ENCODE peak calls at places on chromosome 5, in four cellular contexts. One of them, this sample, is unnamed.

GRCh38 chr5:68037541-68037940 is 178.0 kb upstream of the PIK3R1 start:
- DNase-seq in HT-29: no peak
- DNase-seq in astrocyte: no peak
- DNase-seq in effector CD4-positive, alpha-beta T cell: no peak
- DNase-seq in this sample: no peak

GRCh38 chr5:56335212-56335611 is 102.1 kb upstream of the ANKRD55 start:
- DNase-seq in HT-29: no peak
- DNase-seq in astrocyte: no peak
- DNase-seq in effector CD4-positive, alpha-beta T cell: no peak
- DNase-seq in this sample: no peak

GRCh38 chr5:36796171-36796570 is 80.4 kb upstream of the NIPBL start:
- DNase-seq in HT-29: no peak
- DNase-seq in astrocyte: no peak
- DNase-seq in effector CD4-positive, alpha-beta T cell: no peak
- DNase-seq in this sample: no peak

GRCh38 chr5:81268797-81269196 is 32.6 kb upstream of the ZCCHC9 start:
- DNase-seq in HT-29: peak
- DNase-seq in astrocyte: peak
- DNase-seq in effector CD4-positive, alpha-beta T cell: no peak
- DNase-seq in this sample: no peak

GRCh38 chr5:34891981-34892380 is 23.3 kb downstream of the RAD1 start:
- DNase-seq in HT-29: no peak
- DNase-seq in astrocyte: peak
- DNase-seq in effector CD4-positive, alpha-beta T cell: no peak
- DNase-seq in this sample: no peak

GRCh38 chr5:448061-448765 is 5.2 kb downstream of the EXOC3 start:
- DNase-seq in HT-29: no peak
- DNase-seq in astrocyte: no peak
- DNase-seq in effector CD4-positive, alpha-beta T cell: no peak
- DNase-seq in this sample: no peak

GRCh38 chr5:115306011-115306530 is 9.6 kb upstream of the CCDC112 start:
- DNase-seq in HT-29: peak
- DNase-seq in astrocyte: no peak
- DNase-seq in effector CD4-positive, alpha-beta T cell: no peak
- DNase-seq in this sample: peak

GRCh38 chr5:39283231-39283818 is 64.0 kb upstream of the FYB1 start:
- DNase-seq in HT-29: peak
- DNase-seq in astrocyte: peak
- DNase-seq in effector CD4-positive, alpha-beta T cell: peak
- DNase-seq in this sample: peak

GRCh38 chr5:79318935-79319614 is 83.1 kb downstream of the JMY start:
- DNase-seq in HT-29: no peak
- DNase-seq in astrocyte: peak
- DNase-seq in effector CD4-positive, alpha-beta T cell: no peak
- DNase-seq in this sample: peak

GRCh38 chr5:77224672-77225355 is 14.3 kb downstream of the PDE8B start:
- DNase-seq in HT-29: peak
- DNase-seq in astrocyte: peak
- DNase-seq in effector CD4-positive, alpha-beta T cell: no peak
- DNase-seq in this sample: no peak

GRCh38 chr5:141605523-141606277 is 13.1 kb downstream of the DIAPH1 start:
- DNase-seq in HT-29: no peak
- DNase-seq in astrocyte: no peak
- DNase-seq in effector CD4-positive, alpha-beta T cell: peak
- DNase-seq in this sample: no peak

GRCh38 chr5:157365732-157366131 is 94.3 kb upstream of the NIPAL4 start:
- DNase-seq in HT-29: no peak
- DNase-seq in astrocyte: no peak
- DNase-seq in effector CD4-positive, alpha-beta T cell: no peak
- DNase-seq in this sample: no peak

GRCh38 chr5:40277161-40277906 is 402.4 kb upstream of the PTGER4 start:
- DNase-seq in HT-29: no peak
- DNase-seq in astrocyte: no peak
- DNase-seq in effector CD4-positive, alpha-beta T cell: no peak
- DNase-seq in this sample: no peak

GRCh38 chr5:77167695-77168111 is 42.8 kb upstream of the PDE8B start:
- DNase-seq in HT-29: no peak
- DNase-seq in astrocyte: peak
- DNase-seq in effector CD4-positive, alpha-beta T cell: no peak
- DNase-seq in this sample: no peak

GRCh38 chr5:143086851-143087637 is 316.4 kb downstream of the NR3C1 start:
- DNase-seq in HT-29: peak
- DNase-seq in astrocyte: peak
- DNase-seq in effector CD4-positive, alpha-beta T cell: no peak
- DNase-seq in this sample: no peak

GRCh38 chr5:132747064-132747692 is at the start of gene CCNI2:
- DNase-seq in HT-29: peak
- DNase-seq in astrocyte: no peak
- DNase-seq in effector CD4-positive, alpha-beta T cell: peak
- DNase-seq in this sample: peak

GRCh38 chr5:150131978-150132694 is 23.5 kb downstream of the PDGFRB start:
- DNase-seq in HT-29: no peak
- DNase-seq in astrocyte: no peak
- DNase-seq in effector CD4-positive, alpha-beta T cell: no peak
- DNase-seq in this sample: no peak

GRCh38 chr5:107400328-107400727 is 270.4 kb downstream of the EFNA5 start:
- DNase-seq in HT-29: no peak
- DNase-seq in astrocyte: no peak
- DNase-seq in effector CD4-positive, alpha-beta T cell: no peak
- DNase-seq in this sample: no peak

GRCh38 chr5:122458278-122458872 is 146.3 kb downstream of the SNCAIP start:
- DNase-seq in HT-29: peak
- DNase-seq in astrocyte: no peak
- DNase-seq in effector CD4-positive, alpha-beta T cell: no peak
- DNase-seq in this sample: peak

This sample was measured in Calu3.